ENCODE peak calls at places on chromosomes 16 and 17, in five cellular contexts. M, I, U, K and W are unnamed samples.

GRCh38 chr16:21628196-21628726 is 24.1 kb downstream of the IGSF6 start:
- DNase-seq in I (no peak), M (no peak), U (peak; percentile 62), K (no peak), W (no peak)

GRCh38 chr17:65495255-65496060 is 66.0 kb downstream of the AXIN2 start:
- DNase-seq in U (peak; percentile 89), K (no peak), M (no peak), I (no peak), W (no peak)

GRCh38 chr17:32278815-32279214 is 13.2 kb downstream of the RHBDL3 start:
- DNase-seq in M (no peak), K (no peak), U (no peak), I (no peak), W (no peak)

GRCh38 chr16:56910654-56911539 is 21.0 kb upstream of the HERPUD1 start:
- DNase-seq in K (peak; percentile 49), U (peak; percentile 2), M (peak; percentile 81), I (no peak), W (no peak)

GRCh38 chr17:8022358-8023038 is 16.4 kb upstream of the ALOX15B start:
- DNase-seq in M (no peak), U (no peak), K (no peak), I (no peak), W (no peak)

GRCh38 chr17:2083613-2084128 is 28.8 kb downstream of the HIC1 start:
- DNase-seq in M (no peak), K (no peak), I (no peak), U (no peak), W (peak; percentile 68)

GRCh38 chr17:69357701-69358100 is 30.8 kb upstream of the ABCA5 start:
- DNase-seq in M (peak; percentile 5), I (no peak), U (no peak), K (no peak), W (no peak)

GRCh38 chr17:71176315-71176714 is 944.5 kb upstream of the SOX9 start:
- DNase-seq in K (no peak), I (no peak), M (no peak), U (peak; percentile 39), W (no peak)

GRCh38 chr17:19389386-19389785 is 2.4 kb upstream of the MFAP4 start:
- DNase-seq in I (no peak), K (no peak), M (no peak), U (no peak), W (no peak)

GRCh38 chr16:49528035-49528434 is 154.4 kb downstream of the C16orf78 start:
- DNase-seq in K (no peak), I (no peak), M (no peak), U (peak; percentile 78), W (peak; percentile 45)

GRCh38 chr17:82497483-82498405 is 21.8 kb upstream of the FOXK2 start:
- DNase-seq in I (no peak), M (peak; percentile 28), K (peak; percentile 55), U (peak; percentile 92), W (peak; percentile 66)

GRCh38 chr17:20302191-20302917 is 165.0 kb downstream of the LGALS9B start:
- DNase-seq in I (no peak), U (no peak), M (no peak), K (no peak), W (no peak)

GRCh38 chr17:6641374-6641818 is 536 bp downstream of the TXNDC17 start:
- DNase-seq in K (no peak), I (no peak), U (peak; percentile 39), M (peak; percentile 10), W (no peak)

GRCh38 chr16:2512920-2513404 is 790 bp upstream of the ATP6V0C start:
- DNase-seq in M (no peak), I (no peak), U (peak; percentile 63), K (no peak), W (peak; percentile 70)

GRCh38 chr17:8925808-8926207 is 39.7 kb downstream of the PIK3R5 start:
- DNase-seq in U (no peak), K (no peak), M (no peak), I (no peak), W (no peak)

GRCh38 chr17:78383725-78384471 is 5.4 kb downstream of the PGS1 start:
- DNase-seq in I (no peak), M (peak; percentile 95), U (no peak), K (peak; percentile 97), W (peak; percentile 67)

GRCh38 chr17:29117440-29117753 is 62.8 kb downstream of the MYO18A start:
- DNase-seq in I (no peak), M (no peak), U (no peak), K (no peak), W (no peak)

GRCh38 chr17:40463122-40463550 is 19.9 kb downstream of the IGFBP4 start:
- DNase-seq in K (no peak), U (no peak), I (no peak), M (no peak), W (no peak)

GRCh38 chr16:4293822-4294457 is 21.1 kb upstream of the TFAP4 start:
- DNase-seq in I (peak; percentile 47), K (no peak), M (peak; percentile 78), U (peak; percentile 84), W (no peak)